ENCODE peak calls at places on chromosomes 13 and 19, in five cellular contexts. Q is IMR-90, E is GM12878, X is SK-N-SH, H is K562. F is an unnamed sample.

GRCh38 chr19:32233091-32233490 is 112.3 kb upstream of the ZNF507 start:
- DNase-seq in E (no peak), Q (no peak), H (no peak), X (no peak), F (no peak)

GRCh38 chr13:67964091-67964490 is 734.0 kb upstream of the PCDH9 start:
- DNase-seq in H (no peak), Q (no peak), X (no peak), E (no peak), F (no peak)

GRCh38 chr19:49142866-49143335 is 12.3 kb downstream of the HRC start:
- DNase-seq in H (peak), X (peak), E (no peak), Q (peak), F (peak)

GRCh38 chr19:18091217-18091608 is 4.5 kb upstream of the IL12RB1 start:
- DNase-seq in Q (no peak), H (peak), E (peak), X (no peak), F (no peak)

GRCh38 chr13:108437496-108437895 is 168.0 kb downstream of the TNFSF13B start:
- DNase-seq in E (no peak), X (no peak), Q (no peak), H (no peak), F (no peak)

GRCh38 chr19:52094526-52094925 is 1.0 kb downstream of the ZNF841 start:
- DNase-seq in H (peak), Q (no peak), E (no peak), X (no peak), F (no peak)

GRCh38 chr13:77859450-77859849 is 59.2 kb downstream of the EDNRB start:
- DNase-seq in H (no peak), E (no peak), X (no peak), Q (peak), F (no peak)

GRCh38 chr13:98570929-98571372 is 6.0 kb downstream of the STK24 start:
- DNase-seq in X (no peak), Q (no peak), E (peak), H (peak), F (no peak)

GRCh38 chr13:59774511-59774911 is 389.2 kb downstream of the DIAPH3 start:
- DNase-seq in E (no peak), Q (peak), X (no peak), H (no peak), F (no peak)

GRCh38 chr19:55248704-55249103 is 10.1 kb downstream of the PPP6R1 start:
- DNase-seq in E (no peak), Q (no peak), X (peak), H (no peak), F (no peak)

GRCh38 chr19:45507864-45508680 is 793 bp downstream of the VASP start:
- DNase-seq in Q (no peak), E (no peak), H (peak), X (no peak), F (no peak)

GRCh38 chr19:518292-519231 is 11.3 kb downstream of the TPGS1 start:
- DNase-seq in Q (peak), H (peak), E (no peak), X (no peak), F (no peak)

GRCh38 chr19:35528218-35529038 is at the start of gene SBSN:
- DNase-seq in H (no peak), E (no peak), Q (peak), X (no peak), F (no peak)

GRCh38 chr19:42233106-42233505 is 9.3 kb downstream of the GSK3A start:
- DNase-seq in H (no peak), Q (no peak), E (no peak), X (no peak), F (no peak)

GRCh38 chr13:51267581-51267980 is 45.4 kb downstream of the FAM124A start:
- DNase-seq in Q (no peak), H (no peak), X (no peak), E (no peak), F (no peak)

GRCh38 chr19:17855333-17856152 is 4.2 kb upstream of the RPL18A start:
- DNase-seq in H (peak), E (peak), Q (peak), X (peak), F (peak)

GRCh38 chr13:45875951-45876350 is 24.4 kb upstream of the SIAH3 start:
- DNase-seq in X (no peak), H (no peak), E (no peak), Q (no peak), F (no peak)

GRCh38 chr13:37869756-37870488 is at the start of gene TRPC4:
- DNase-seq in X (peak), Q (peak), E (no peak), H (peak), F (peak)

GRCh38 chr13:23433171-23434153 is at the start of gene SACS:
- DNase-seq in Q (peak), H (no peak), E (no peak), X (peak), F (peak)

GRCh38 chr13:28624707-28625432 is 34.1 kb upstream of the POMP start:
- DNase-seq in Q (no peak), E (no peak), X (no peak), H (no peak), F (no peak)

GRCh38 chr19:56091751-56092546 is 29.1 kb downstream of the ZNF787 start:
- DNase-seq in H (no peak), E (no peak), X (no peak), Q (no peak), F (peak)

GRCh38 chr13:27131202-27131623 is 40.4 kb downstream of the USP12 start:
- DNase-seq in X (no peak), Q (peak), E (peak), H (peak), F (no peak)

GRCh38 chr19:32870981-32871451 is 1.4 kb upstream of the SLC7A9 start:
- DNase-seq in Q (no peak), X (no peak), E (no peak), H (peak), F (no peak)

GRCh38 chr19:15014579-15014978 is 34.7 kb upstream of the CASP14 start:
- DNase-seq in H (peak), Q (no peak), X (no peak), E (no peak), F (no peak)

GRCh38 chr13:92384410-92384809 is 842.2 kb upstream of the GPC6 start:
- DNase-seq in X (no peak), Q (no peak), H (no peak), E (no peak), F (no peak)

GRCh38 chr19:39765091-39766076 is 13.3 kb upstream of the LEUTX start:
- DNase-seq in X (peak), E (no peak), Q (peak), H (peak), F (peak)

GRCh38 chr19:51514866-51515481 is 13.4 kb upstream of the SIGLEC12 start:
- DNase-seq in H (peak), X (peak), Q (peak), E (peak), F (peak)

DNA sequence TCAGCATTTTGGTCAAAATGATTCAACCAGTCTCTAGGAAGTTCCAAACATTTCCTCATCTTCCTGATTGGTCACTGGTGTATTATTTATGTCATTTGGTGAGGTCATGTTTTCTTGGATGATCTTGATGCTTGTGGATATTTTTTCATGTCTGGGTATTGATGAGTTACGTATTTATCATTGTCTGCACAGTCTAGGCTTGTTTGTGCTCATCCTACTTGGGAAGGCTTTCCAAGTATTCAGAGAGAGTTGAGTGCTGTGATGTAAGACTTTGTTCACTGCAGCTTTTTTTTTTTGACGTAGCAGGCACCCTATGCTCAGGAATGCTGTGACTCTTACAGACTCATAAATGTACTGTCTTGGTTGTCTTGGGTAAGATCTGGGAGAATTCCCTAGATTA is 509.5 kb downstream of the SLITRK1 start:
- DNase-seq in Q (peak), H (no peak), X (no peak), E (no peak), F (no peak)
- TF ChIP-seq SMC3 in Q (no peak), H (no peak), X (no peak), E (no peak), F (no peak)

GRCh38 chr19:27762933-27763332 is 1450.0 kb downstream of the UQCRFS1 start:
- DNase-seq in E (no peak), X (no peak), Q (no peak), H (no peak), F (no peak)

GRCh38 chr19:27765397-27765796 is 1447.6 kb downstream of the UQCRFS1 start:
- DNase-seq in E (no peak), H (no peak), X (no peak), Q (no peak), F (no peak)

GRCh38 chr19:27765912-27766725 is 1446.8 kb downstream of the UQCRFS1 start:
- DNase-seq in H (no peak), X (no peak), Q (no peak), E (no peak), F (no peak)

GRCh38 chr19:27767234-27767633 is 1445.7 kb downstream of the UQCRFS1 start:
- DNase-seq in X (no peak), E (no peak), Q (no peak), H (no peak), F (no peak)

GRCh38 chr19:27764186-27764804 is 1448.7 kb downstream of the UQCRFS1 start:
- DNase-seq in H (no peak), Q (no peak), E (no peak), X (no peak), F (no peak)
- TF ChIP-seq RAD21 in H (no peak), Q (no peak), E (no peak), X (no peak), F (no peak)

DNA sequence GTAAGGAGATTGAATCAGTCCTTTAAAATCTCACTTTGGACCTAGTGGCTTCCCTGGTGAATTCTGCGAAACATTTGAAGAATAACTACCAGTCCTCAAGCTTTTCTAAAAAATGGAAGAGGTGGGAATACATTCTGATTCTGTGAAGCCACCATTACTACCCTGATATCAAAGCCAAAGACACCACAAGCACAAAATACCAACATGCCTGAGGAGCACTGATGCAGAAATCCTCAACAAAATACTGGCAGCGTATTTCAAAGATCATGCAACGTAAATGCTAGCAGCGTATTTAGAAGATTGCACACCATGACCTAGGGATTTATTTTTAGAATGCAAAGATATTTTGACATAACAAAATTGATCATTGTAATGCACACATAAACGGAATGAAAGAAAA is 14.4 kb downstream of the ATP4B start:
- DNase-seq in H (no peak), X (no peak), Q (no peak), E (no peak), F (no peak)
- TF ChIP-seq RCOR1 in H (no peak), X (no peak), Q (no peak), E (no peak), F (no peak)

DNA sequence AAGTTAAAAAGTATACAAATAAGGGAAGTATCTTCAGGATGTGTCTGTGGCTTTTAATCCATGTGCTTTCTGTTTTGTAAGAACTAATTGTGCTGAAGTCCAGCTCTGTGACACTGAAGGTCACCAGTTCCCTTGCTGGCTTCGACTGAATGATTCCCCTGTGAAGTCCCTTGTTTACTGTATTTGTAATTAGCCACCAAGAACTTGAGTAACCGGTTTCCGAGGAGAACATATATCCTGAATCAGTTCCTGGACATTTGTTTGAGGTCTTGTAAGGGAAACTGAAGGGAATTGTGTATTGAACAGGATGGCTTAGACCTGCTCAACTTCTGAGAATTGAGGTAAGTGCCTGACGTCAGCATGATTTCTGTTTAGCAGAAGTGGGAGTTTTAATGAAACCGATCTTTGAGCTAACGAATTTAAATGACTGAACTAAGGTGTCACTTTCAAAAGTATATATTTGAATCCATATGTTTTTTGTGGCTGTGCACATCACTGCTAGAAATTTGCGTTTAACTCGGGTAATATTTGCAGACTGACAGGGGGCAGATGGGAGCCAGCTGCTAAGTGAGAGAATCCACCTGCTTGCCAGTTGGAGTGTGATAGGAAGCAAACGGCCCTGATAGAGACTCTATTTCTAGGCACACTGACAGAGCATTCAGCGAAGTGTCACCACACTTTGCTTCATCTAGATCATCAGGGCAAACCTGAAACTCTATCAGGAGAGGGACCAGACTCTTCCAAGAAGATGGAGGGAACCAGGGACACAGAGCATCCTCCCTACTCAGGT is 530.0 kb downstream of the RFC3 start:
- DNase-seq in X (no peak), H (no peak), Q (no peak), E (no peak), F (no peak)
- TF ChIP-seq SMC3 in X (no peak), H (no peak), Q (no peak), E (no peak), F (no peak)

GRCh38 chr13:49569993-49570689 is 15.2 kb downstream of the RCBTB1 start:
- DNase-seq in E (no peak), H (no peak), Q (no peak), X (peak), F (no peak)

GRCh38 chr13:49567501-49567900 is 17.9 kb downstream of the RCBTB1 start:
- DNase-seq in H (peak), E (no peak), Q (no peak), X (no peak), F (no peak)

GRCh38 chr13:49571299-49572240 is 13.8 kb downstream of the RCBTB1 start:
- DNase-seq in X (no peak), E (peak), Q (no peak), H (no peak), F (no peak)
- TF ChIP-seq RAD21 in X (no peak), E (no peak), Q (no peak), H (no peak), F (no peak)

GRCh38 chr13:101230271-101230890 is 185.9 kb downstream of the NALCN start:
- DNase-seq in E (no peak), X (no peak), Q (peak), H (no peak), F (no peak)
- TF ChIP-seq RCOR1 in E (no peak), X (no peak), Q (no peak), H (no peak), F (no peak)

GRCh38 chr19:6971366-6971765 is 49.9 kb downstream of the MBD3L2B start:
- DNase-seq in Q (no peak), H (no peak), X (no peak), E (no peak), F (no peak)

GRCh38 chr19:6970021-6970420 is 51.2 kb downstream of the MBD3L2B start:
- DNase-seq in X (no peak), Q (no peak), H (no peak), E (no peak), F (no peak)

GRCh38 chr19:6969490-6969889 is 51.7 kb downstream of the MBD3L2B start:
- DNase-seq in E (no peak), H (no peak), X (no peak), Q (no peak), F (no peak)

GRCh38 chr19:6967962-6968361 is 53.3 kb downstream of the MBD3L2B start:
- DNase-seq in X (no peak), E (no peak), H (no peak), Q (no peak), F (no peak)

DNA sequence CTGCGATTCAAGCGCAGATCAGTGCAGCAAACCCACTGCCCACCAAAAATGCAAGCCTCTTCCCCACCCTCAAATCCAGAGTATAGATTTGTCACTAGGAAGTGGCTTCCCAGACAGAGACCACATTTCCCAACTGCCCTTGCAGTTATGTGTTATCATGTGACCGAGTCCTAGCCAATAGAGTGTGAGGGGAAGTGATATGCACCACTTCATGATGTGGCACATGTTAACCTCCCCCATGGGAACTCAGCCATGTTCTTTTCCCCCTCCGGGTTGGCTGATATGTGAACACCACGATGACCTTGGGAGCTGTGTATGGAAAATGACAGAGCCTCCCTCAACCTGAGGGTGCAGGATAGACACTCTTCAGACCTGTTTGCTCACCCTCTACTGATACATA is 50.8 kb downstream of the MBD3L2B start:
- DNase-seq in E (no peak), Q (no peak), H (peak), X (peak), F (peak)
- TF ChIP-seq SMC3 in E (no peak), Q (no peak), H (no peak), X (no peak), F (no peak)

DNA sequence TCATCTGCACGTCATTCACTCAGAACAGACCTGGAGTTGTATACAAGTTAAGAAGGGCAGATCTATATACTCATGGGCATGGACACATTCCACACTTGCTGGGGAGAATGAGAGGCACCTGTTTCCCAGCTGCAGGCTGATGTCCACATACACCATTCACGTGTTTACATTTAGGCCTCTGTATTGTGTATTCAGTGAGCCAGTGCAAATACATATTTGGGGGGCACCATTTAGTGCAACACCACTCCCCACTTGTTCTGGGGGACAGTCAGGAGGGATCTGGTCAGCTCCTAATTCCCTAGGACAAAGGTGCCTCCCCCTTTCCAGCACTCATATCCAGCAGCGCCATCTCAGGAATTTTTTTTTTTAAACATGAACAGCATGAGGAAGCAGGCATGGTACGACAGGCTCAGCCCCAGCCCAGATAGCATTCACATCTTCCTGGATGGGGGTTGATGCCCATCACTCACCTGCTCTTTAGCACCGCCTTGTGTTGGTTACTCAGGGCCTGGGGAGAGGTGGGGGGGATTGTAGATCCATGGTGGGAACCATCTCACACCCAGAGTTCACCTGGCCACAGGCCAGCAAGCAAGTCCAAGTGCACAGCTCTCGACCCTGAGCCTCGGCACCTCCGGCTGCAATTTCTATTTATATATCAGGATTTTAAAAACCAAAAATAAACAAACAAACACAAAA is 56.9 kb upstream of the ZNF254 start:
- DNase-seq in H (peak), E (no peak), Q (no peak), X (no peak), F (no peak)
- TF ChIP-seq RAD21 in H (no peak), E (no peak), Q (no peak), X (no peak), F (no peak)

GRCh38 chr19:7899751-7900352 is 3.8 kb upstream of the MAP2K7 start:
- DNase-seq in E (no peak), Q (no peak), X (no peak), H (no peak), F (no peak)

GRCh38 chr19:7898967-7899366 is 4.7 kb upstream of the MAP2K7 start:
- DNase-seq in Q (no peak), E (no peak), X (no peak), H (no peak), F (no peak)

GRCh38 chr19:7895565-7895964 is 7.3 kb downstream of the LRRC8E start:
- DNase-seq in E (no peak), H (no peak), X (no peak), Q (no peak), F (no peak)

GRCh38 chr19:7897289-7897688 is 6.4 kb upstream of the MAP2K7 start:
- DNase-seq in X (no peak), Q (no peak), H (no peak), E (no peak), F (no peak)

DNA sequence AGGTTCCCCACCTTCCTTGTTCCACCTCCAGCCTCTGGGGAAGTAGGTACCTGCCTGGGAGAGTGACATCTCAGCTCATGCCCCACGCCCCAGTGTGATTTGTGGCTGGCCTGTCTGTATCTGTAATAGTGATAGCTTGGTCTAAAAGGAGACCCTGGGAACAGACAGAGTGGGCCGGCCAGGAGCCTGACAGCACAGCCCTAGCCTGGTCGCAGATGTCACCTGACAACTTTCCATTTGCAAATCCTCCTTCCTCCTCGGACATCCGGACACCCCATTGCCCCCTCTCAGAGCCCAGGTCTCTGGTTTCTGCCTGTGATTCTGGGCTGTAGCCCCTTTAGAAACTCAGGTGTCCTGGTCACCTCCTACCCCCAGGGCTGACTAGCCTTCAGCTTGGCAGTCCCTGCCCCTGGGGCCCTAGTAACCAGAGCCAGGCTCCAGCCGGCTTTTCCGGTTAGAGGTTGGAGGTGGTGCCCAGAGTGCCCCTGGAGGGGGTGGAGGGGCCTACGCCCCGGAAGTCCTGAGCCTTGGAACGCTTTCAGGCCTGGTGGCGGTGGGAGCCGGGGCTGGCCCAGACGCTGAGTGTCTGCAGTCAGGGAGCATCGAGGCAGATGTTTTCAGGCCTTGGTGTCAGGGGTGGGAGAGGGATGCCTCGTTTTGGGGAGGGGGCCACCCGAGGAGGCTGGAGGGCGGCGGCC is 6.5 kb downstream of the LRRC8E start:
- DNase-seq in Q (no peak), H (no peak), X (no peak), E (no peak), F (no peak)
- TF ChIP-seq RCOR1 in Q (no peak), H (no peak), X (no peak), E (no peak), F (no peak)

GRCh38 chr13:33287142-33287882 is 1.8 kb upstream of the STARD13 start:
- DNase-seq in H (no peak), E (no peak), Q (no peak), X (no peak), F (no peak)
- TF ChIP-seq SMC3 in H (no peak), E (no peak), Q (no peak), X (no peak), F (no peak)

F was measured in A549.